ENCODE peak calls at places on chromosomes 2 and 18, in eight cellular contexts. O is type B pancreatic cell, F is NCI-H2029, H is left lung, X is NCI-H446, B is A549, T is astrocyte, Q is GM04504. E is an unnamed sample.

GRCh38 chr2:24220534-24221281 is 45.9 kb downstream of the FAM228A start:
- DNase-seq in T (no peak), H (no peak), F (no peak), B (no peak), Q (no peak), O (no peak), X (no peak), E (no peak)

GRCh38 chr2:103219398-103219797 is 457.6 kb downstream of the TMEM182 start:
- DNase-seq in Q (no peak), H (no peak), O (no peak), T (no peak), F (no peak), B (no peak), X (no peak), E (no peak)

GRCh38 chr2:8518986-8519669 is 162.7 kb upstream of the ID2 start:
- DNase-seq in X (no peak), Q (no peak), H (no peak), F (no peak), O (no peak), T (no peak), B (no peak), E (no peak)

GRCh38 chr2:173982918-173983317 is 17.7 kb upstream of the SP3 start:
- DNase-seq in O (no peak), X (peak), T (no peak), B (no peak), Q (no peak), F (no peak), H (no peak), E (peak)

GRCh38 chr18:13028869-13029268 is 37.7 kb downstream of the CEP192 start:
- DNase-seq in Q (no peak), F (no peak), X (no peak), T (no peak), B (no peak), H (no peak), O (no peak), E (no peak)

GRCh38 chr2:65483763-65484162 is 51.4 kb upstream of the SPRED2 start:
- DNase-seq in H (no peak), F (no peak), B (no peak), O (no peak), Q (no peak), T (peak), X (no peak), E (no peak)

GRCh38 chr18:69725009-69725408 is 222.7 kb downstream of the CD226 start:
- DNase-seq in T (peak), B (no peak), F (no peak), O (no peak), X (no peak), H (no peak), Q (no peak), E (no peak)

GRCh38 chr2:44168684-44169154 is at the start of gene PPM1B:
- DNase-seq in H (peak), Q (no peak), T (no peak), F (no peak), B (no peak), O (peak), X (peak), E (no peak)

GRCh38 chr2:195648780-195649179 is 8.2 kb upstream of the SLC39A10 start:
- DNase-seq in O (no peak), F (no peak), H (no peak), T (no peak), X (no peak), Q (no peak), B (no peak), E (no peak)

GRCh38 chr2:38652431-38653273 is 13.3 kb upstream of the GALM start:
- DNase-seq in H (no peak), O (no peak), F (no peak), Q (no peak), X (no peak), T (no peak), B (no peak), E (no peak)

GRCh38 chr2:121689356-121689755 is 40.1 kb upstream of the CLASP1 start:
- DNase-seq in F (peak), H (no peak), T (peak), Q (no peak), O (peak), X (peak), B (peak), E (no peak)

GRCh38 chr2:237884681-237885080 is 25.3 kb downstream of the RAMP1 start:
- DNase-seq in X (no peak), F (no peak), H (no peak), B (no peak), T (no peak), Q (no peak), O (no peak), E (no peak)

GRCh38 chr18:23943104-23943503 is 71.5 kb upstream of the TTC39C start:
- DNase-seq in F (no peak), O (no peak), T (no peak), X (no peak), B (no peak), Q (no peak), H (no peak), E (no peak)

GRCh38 chr2:101047075-101047766 is 45.1 kb downstream of the RPL31 start:
- DNase-seq in B (peak), H (no peak), Q (no peak), O (no peak), X (no peak), T (peak), F (peak), E (peak)

GRCh38 chr2:46749042-46749461 is 166.6 kb downstream of the MCFD2 start:
- DNase-seq in H (no peak), O (no peak), X (no peak), T (peak), B (peak), F (no peak), Q (peak), E (no peak)

GRCh38 chr2:130393318-130393910 is 37.6 kb downstream of the PTPN18 start:
- DNase-seq in Q (no peak), X (no peak), O (no peak), F (no peak), B (no peak), T (peak), H (no peak), E (no peak)

GRCh38 chr18:24995738-24996137 is 356.2 kb downstream of the ZNF521 start:
- DNase-seq in T (peak), X (no peak), O (no peak), B (no peak), H (no peak), F (no peak), Q (no peak), E (no peak)

GRCh38 chr2:14632133-14632936 is at the start of gene LRATD1:
- DNase-seq in O (peak), Q (peak), F (peak), H (peak), T (peak), X (no peak), B (peak), E (peak)

GRCh38 chr18:12630136-12630535 is 27.8 kb downstream of the SPIRE1 start:
- DNase-seq in X (no peak), T (peak), F (no peak), Q (no peak), B (no peak), O (no peak), H (no peak), E (no peak)

GRCh38 chr2:199738723-199739412 is 112.1 kb downstream of the FTCDNL1 start:
- DNase-seq in H (no peak), O (no peak), F (no peak), B (no peak), X (no peak), Q (peak), T (no peak), E (no peak)

GRCh38 chr2:197078535-197078934 is 152.0 kb upstream of the PGAP1 start:
- DNase-seq in F (no peak), H (no peak), T (no peak), X (no peak), B (no peak), O (no peak), Q (no peak), E (no peak)

E was measured in cerebellum.